ENCODE peak calls at places on chromosome 11, in four cellular contexts. One of them, this sample, is unnamed.

GRCh38 chr11:125910450-125910849 is 6.1 kb downstream of the DDX25 start:
- DNase-seq in K562: no peak
- DNase-seq in GM12878: no peak
- DNase-seq in HepG2: no peak
- DNase-seq in this sample: no peak

GRCh38 chr11:64060861-64061444 is 25.2 kb downstream of the FLRT1 start:
- DNase-seq in K562: peak
- DNase-seq in GM12878: no peak
- DNase-seq in HepG2: no peak
- DNase-seq in this sample: peak

GRCh38 chr11:32918427-32918826 is 25.8 kb downstream of the QSER1 start:
- DNase-seq in K562: no peak
- DNase-seq in GM12878: no peak
- DNase-seq in HepG2: no peak
- DNase-seq in this sample: no peak

GRCh38 chr11:122863704-122864326 is 18.7 kb upstream of the JHY start:
- DNase-seq in K562: peak
- DNase-seq in GM12878: no peak
- DNase-seq in HepG2: no peak
- DNase-seq in this sample: peak

GRCh38 chr11:10601722-10602281 is 33.3 kb upstream of the LYVE1 start:
- DNase-seq in K562: no peak
- DNase-seq in GM12878: no peak
- DNase-seq in HepG2: no peak
- DNase-seq in this sample: no peak

GRCh38 chr11:68659158-68659921 is 25.0 kb upstream of the GAL start:
- DNase-seq in K562: peak
- DNase-seq in GM12878: no peak
- DNase-seq in HepG2: peak
- DNase-seq in this sample: peak

GRCh38 chr11:47971501-47971900 is 8.9 kb upstream of the PTPRJ start:
- DNase-seq in K562: no peak
- DNase-seq in GM12878: no peak
- DNase-seq in HepG2: no peak
- DNase-seq in this sample: peak

GRCh38 chr11:19673924-19674390 is 38.7 kb upstream of the NAV2 start:
- DNase-seq in K562: no peak
- DNase-seq in GM12878: no peak
- DNase-seq in HepG2: no peak
- DNase-seq in this sample: no peak

GRCh38 chr11:18144243-18144642 is 11.9 kb downstream of the MRGPRX3 start:
- DNase-seq in K562: no peak
- DNase-seq in GM12878: no peak
- DNase-seq in HepG2: no peak
- DNase-seq in this sample: no peak

GRCh38 chr11:6557761-6558674 is 45.4 kb downstream of the RRP8 start:
- DNase-seq in K562: no peak
- DNase-seq in GM12878: no peak
- DNase-seq in HepG2: no peak
- DNase-seq in this sample: no peak

GRCh38 chr11:61552108-61552635 is 28.7 kb downstream of the SYT7 start:
- DNase-seq in K562: no peak
- DNase-seq in GM12878: no peak
- DNase-seq in HepG2: no peak
- DNase-seq in this sample: no peak

GRCh38 chr11:68314886-68315580 is 2.6 kb downstream of the LRP5 start:
- DNase-seq in K562: peak
- DNase-seq in GM12878: no peak
- DNase-seq in HepG2: peak
- DNase-seq in this sample: peak

GRCh38 chr11:116835042-116835772 is 2.2 kb downstream of the APOA1 start:
- DNase-seq in K562: no peak
- DNase-seq in GM12878: no peak
- DNase-seq in HepG2: no peak
- DNase-seq in this sample: no peak

GRCh38 chr11:47514825-47515647 is 37.9 kb downstream of the CELF1 start:
- DNase-seq in K562: peak
- DNase-seq in GM12878: no peak
- DNase-seq in HepG2: no peak
- DNase-seq in this sample: no peak

GRCh38 chr11:12207384-12208150 is 97.2 kb downstream of the MICAL2 start:
- DNase-seq in K562: no peak
- DNase-seq in GM12878: no peak
- DNase-seq in HepG2: no peak
- DNase-seq in this sample: no peak

GRCh38 chr11:20931029-20931428 is 261.6 kb downstream of the NELL1 start:
- DNase-seq in K562: no peak
- DNase-seq in GM12878: no peak
- DNase-seq in HepG2: no peak
- DNase-seq in this sample: no peak

GRCh38 chr11:68782711-68783110 is 31.4 kb upstream of the TESMIN start:
- DNase-seq in K562: no peak
- DNase-seq in GM12878: no peak
- DNase-seq in HepG2: no peak
- DNase-seq in this sample: no peak

GRCh38 chr11:92939305-92939704 is 30.1 kb upstream of the MTNR1B start:
- DNase-seq in K562: no peak
- DNase-seq in GM12878: no peak
- DNase-seq in HepG2: no peak
- DNase-seq in this sample: no peak

GRCh38 chr11:61917357-61918109 is at the start of gene RAB3IL1:
- DNase-seq in K562: peak
- DNase-seq in GM12878: no peak
- DNase-seq in HepG2: no peak
- DNase-seq in this sample: peak

GRCh38 chr11:44112083-44112865 is 16.8 kb downstream of the EXT2 start:
- DNase-seq in K562: no peak
- DNase-seq in GM12878: no peak
- DNase-seq in HepG2: no peak
- DNase-seq in this sample: peak

GRCh38 chr11:11157201-11157600 is 195.8 kb downstream of the CSNK2A3 start:
- DNase-seq in K562: peak
- DNase-seq in GM12878: no peak
- DNase-seq in HepG2: peak
- DNase-seq in this sample: peak

GRCh38 chr11:36347384-36347906 is 51.4 kb downstream of the PRR5L start:
- DNase-seq in K562: no peak
- DNase-seq in GM12878: no peak
- DNase-seq in HepG2: no peak
- DNase-seq in this sample: no peak
- H2AFZ ChIP-seq in K562: no peak
- H2AFZ ChIP-seq in GM12878: no peak
- H2AFZ ChIP-seq in HepG2: no peak
- H2AFZ ChIP-seq in this sample: no peak

GRCh38 chr11:65325435-65325834 is 8.2 kb upstream of the DPF2 start:
- DNase-seq in K562: no peak
- DNase-seq in GM12878: no peak
- DNase-seq in HepG2: no peak
- DNase-seq in this sample: no peak

GRCh38 chr11:65334696-65335295 is 1.1 kb downstream of the DPF2 start:
- DNase-seq in K562: no peak
- DNase-seq in GM12878: no peak
- DNase-seq in HepG2: no peak
- DNase-seq in this sample: no peak

GRCh38 chr11:65329944-65330403 is 3.7 kb upstream of the DPF2 start:
- DNase-seq in K562: peak
- DNase-seq in GM12878: peak
- DNase-seq in HepG2: peak
- DNase-seq in this sample: peak

GRCh38 chr11:65330544-65330943 is 3.1 kb upstream of the DPF2 start:
- DNase-seq in K562: no peak
- DNase-seq in GM12878: no peak
- DNase-seq in HepG2: no peak
- DNase-seq in this sample: no peak

DNA sequence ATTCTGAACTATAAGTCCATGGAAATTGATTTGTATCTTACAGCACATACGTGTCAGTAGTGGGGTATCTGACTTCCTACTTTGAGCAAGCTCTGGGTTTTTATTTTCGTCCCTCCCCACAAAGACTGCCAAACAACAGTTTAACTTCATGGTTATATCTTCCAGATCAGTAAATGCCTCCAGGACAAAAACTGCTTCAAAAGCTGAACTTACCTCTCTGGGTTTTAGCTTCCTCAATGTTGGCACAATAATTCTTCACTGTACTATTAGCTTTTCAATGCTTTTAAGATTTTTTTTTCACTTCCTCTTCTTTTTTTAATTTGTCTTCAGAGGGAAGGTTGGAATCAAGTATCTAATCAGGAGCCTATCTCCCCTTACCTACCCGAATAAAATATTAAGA is 4.1 kb upstream of the DPF2 start:
- DNase-seq in K562: no peak
- DNase-seq in GM12878: no peak
- DNase-seq in HepG2: no peak
- DNase-seq in this sample: no peak
- TF ChIP-seq FOXM1 in K562: no peak
- TF ChIP-seq FOXM1 in GM12878: no peak
- TF ChIP-seq FOXM1 in HepG2: no peak
- TF ChIP-seq FOXM1 in this sample: no peak

DNA sequence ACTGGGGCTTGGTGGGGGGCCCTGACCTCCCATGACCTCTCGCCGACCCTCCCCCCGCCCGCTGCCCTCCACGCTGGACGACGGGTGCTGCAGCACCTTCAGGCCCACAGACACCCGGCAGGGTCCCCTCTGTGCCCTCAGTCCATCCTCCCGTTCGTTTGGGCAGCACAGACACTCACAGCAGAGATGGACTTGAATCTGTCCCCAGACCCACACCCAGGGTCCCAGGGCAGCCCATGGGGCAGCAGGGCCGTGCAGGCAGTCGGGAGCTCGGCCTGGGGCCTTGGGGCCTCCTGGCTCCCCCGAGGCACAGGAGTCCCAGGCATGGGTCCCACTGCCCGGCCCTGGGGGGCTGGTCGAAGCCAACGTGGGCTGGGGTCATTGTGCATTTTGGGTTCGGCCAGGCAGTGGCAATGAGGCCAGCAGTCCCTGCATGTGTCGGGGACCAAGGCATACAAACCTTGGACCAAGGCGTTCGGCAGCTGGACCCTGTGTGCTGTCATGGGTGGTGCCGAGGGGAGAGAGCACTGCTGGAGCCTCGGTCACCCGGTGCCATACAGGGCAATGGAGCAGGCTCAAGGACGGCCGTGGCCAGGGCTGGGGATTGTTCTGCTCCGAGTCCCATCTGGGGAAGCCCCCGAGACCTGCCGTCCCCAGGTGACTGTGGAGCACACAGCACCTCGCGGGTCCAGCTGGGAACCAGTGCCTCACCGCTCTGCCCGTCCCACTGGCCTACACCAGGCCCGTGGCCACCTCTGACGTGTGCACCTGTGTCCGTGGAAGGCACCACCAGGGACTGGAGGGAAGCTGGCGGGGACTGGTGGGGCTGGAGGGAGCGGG is 19.3 kb upstream of the BRSK2 start:
- DNase-seq in K562: no peak
- DNase-seq in GM12878: no peak
- DNase-seq in HepG2: no peak
- DNase-seq in this sample: peak
- H2AFZ ChIP-seq in K562: no peak
- H2AFZ ChIP-seq in GM12878: no peak
- H2AFZ ChIP-seq in HepG2: no peak
- H2AFZ ChIP-seq in this sample: no peak

GRCh38 chr11:13669544-13670488 is 1.3 kb downstream of the FAR1 start:
- DNase-seq in K562: no peak
- DNase-seq in GM12878: no peak
- DNase-seq in HepG2: no peak
- DNase-seq in this sample: no peak

GRCh38 chr11:13680501-13681264 is 12.2 kb downstream of the FAR1 start:
- DNase-seq in K562: no peak
- DNase-seq in GM12878: no peak
- DNase-seq in HepG2: no peak
- DNase-seq in this sample: no peak

GRCh38 chr11:13668957-13669521 is 571 bp downstream of the FAR1 start:
- DNase-seq in K562: peak
- DNase-seq in GM12878: no peak
- DNase-seq in HepG2: no peak
- DNase-seq in this sample: no peak

GRCh38 chr11:13679768-13680167 is 11.3 kb downstream of the FAR1 start:
- DNase-seq in K562: no peak
- DNase-seq in GM12878: no peak
- DNase-seq in HepG2: no peak
- DNase-seq in this sample: no peak

DNA sequence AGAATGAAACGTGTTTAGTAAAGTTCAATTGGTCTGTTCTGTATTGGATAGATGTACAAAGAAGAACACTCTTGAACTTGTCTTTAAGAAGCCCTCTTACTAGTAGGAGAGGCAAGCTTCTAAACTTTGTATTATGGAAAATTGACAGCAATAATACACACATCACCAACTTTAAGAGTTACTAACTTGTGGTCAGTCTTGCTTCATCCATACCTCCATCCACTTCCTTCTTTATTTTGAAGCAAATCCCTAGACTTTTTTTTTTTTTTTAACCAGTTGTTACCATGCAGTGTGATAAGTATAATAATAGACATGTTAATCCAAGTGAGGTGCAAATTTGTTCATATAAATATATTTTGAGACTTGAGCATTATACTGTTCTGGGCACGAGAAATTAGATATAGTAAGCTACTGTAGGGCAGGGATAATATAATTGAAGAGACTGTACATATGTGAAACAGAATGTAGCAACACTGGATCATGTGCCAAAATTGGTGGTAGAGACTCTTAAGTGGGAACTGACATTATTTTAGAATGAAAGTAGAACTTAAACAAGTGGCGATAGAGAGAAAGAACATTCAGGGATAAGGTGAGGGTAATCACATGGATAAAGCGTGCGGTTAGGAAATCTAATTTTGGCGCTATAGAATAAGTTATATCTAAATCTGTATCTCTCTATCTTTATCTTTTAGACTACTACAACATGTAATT is 6.5 kb downstream of the FAR1 start:
- DNase-seq in K562: no peak
- DNase-seq in GM12878: no peak
- DNase-seq in HepG2: no peak
- DNase-seq in this sample: no peak
- TF ChIP-seq FOXM1 in K562: no peak
- TF ChIP-seq FOXM1 in GM12878: no peak
- TF ChIP-seq FOXM1 in HepG2: no peak
- TF ChIP-seq FOXM1 in this sample: no peak

GRCh38 chr11:9039194-9039593 is 35.4 kb upstream of the NRIP3 start:
- DNase-seq in K562: no peak
- DNase-seq in GM12878: peak
- DNase-seq in HepG2: no peak
- DNase-seq in this sample: no peak
- H2AFZ ChIP-seq in K562: no peak
- H2AFZ ChIP-seq in GM12878: no peak
- H2AFZ ChIP-seq in HepG2: no peak
- H2AFZ ChIP-seq in this sample: no peak

GRCh38 chr11:70557742-70558485 is 159.6 kb downstream of the CTTN start:
- DNase-seq in K562: no peak
- DNase-seq in GM12878: no peak
- DNase-seq in HepG2: no peak
- DNase-seq in this sample: no peak

GRCh38 chr11:70558651-70559050 is 160.3 kb downstream of the CTTN start:
- DNase-seq in K562: no peak
- DNase-seq in GM12878: no peak
- DNase-seq in HepG2: no peak
- DNase-seq in this sample: no peak

GRCh38 chr11:70555092-70555491 is 156.8 kb downstream of the CTTN start:
- DNase-seq in K562: no peak
- DNase-seq in GM12878: no peak
- DNase-seq in HepG2: no peak
- DNase-seq in this sample: no peak

GRCh38 chr11:70559516-70559915 is 161.2 kb downstream of the CTTN start:
- DNase-seq in K562: no peak
- DNase-seq in GM12878: no peak
- DNase-seq in HepG2: no peak
- DNase-seq in this sample: no peak

GRCh38 chr11:70556884-70557741 is 158.8 kb downstream of the CTTN start:
- DNase-seq in K562: no peak
- DNase-seq in GM12878: no peak
- DNase-seq in HepG2: no peak
- DNase-seq in this sample: no peak
- TF ChIP-seq FOXM1 in K562: no peak
- TF ChIP-seq FOXM1 in GM12878: no peak
- TF ChIP-seq FOXM1 in HepG2: no peak
- TF ChIP-seq FOXM1 in this sample: no peak